ENCODE peak calls at places on chromosomes 7 and 10, in seven cellular contexts. Q is NCI-H2029; K is CD8-positive, alpha-beta T cell; I is brain pericyte; C is iPS-NIHi11; A is activated T-cell treated with anti-CD3 and anti-CD28 coated beads, Interleukin-2, amount 50 U/mL, for 24 hours; L is RWPE1. D is an unnamed sample.

GRCh38 chr7:103651978-103652377 is 206.0 kb upstream of the SLC26A5 start:
- DNase-seq in C (no peak), Q (no peak), I (no peak), K (no peak), A (no peak), L (no peak), D (no peak)

GRCh38 chr10:91378061-91378460 is 32.1 kb upstream of the HECTD2 start:
- DNase-seq in Q (no peak), C (no peak), K (peak; percentile 28), A (no peak), I (no peak), L (no peak), D (no peak)

GRCh38 chr10:120132811-120133210 is 240.3 kb downstream of the SEC23IP start:
- DNase-seq in L (no peak), A (no peak), Q (no peak), K (no peak), I (no peak), C (no peak), D (no peak)

GRCh38 chr7:151405588-151405987 is 4.2 kb downstream of the WDR86 start:
- DNase-seq in K (no peak), I (no peak), L (no peak), Q (no peak), A (no peak), C (no peak), D (no peak)

GRCh38 chr10:102542800-102543418 is 39.1 kb downstream of the SUFU start:
- DNase-seq in K (no peak), C (no peak), L (no peak), A (no peak), Q (no peak), I (no peak), D (no peak)

GRCh38 chr10:81570878-81571794 is 303.9 kb upstream of the NRG3 start:
- DNase-seq in Q (no peak), L (no peak), C (no peak), I (no peak), A (no peak), K (no peak), D (no peak)

GRCh38 chr10:88897019-88897853 is 17.2 kb downstream of the STAMBPL1 start:
- DNase-seq in Q (no peak), C (no peak), I (no peak), A (no peak), K (no peak), L (no peak), D (no peak)

GRCh38 chr10:128337860-128338378 is 211.7 kb upstream of the MKI67 start:
- DNase-seq in C (no peak), Q (no peak), I (no peak), L (no peak), K (no peak), A (no peak), D (no peak)

D was measured in smooth muscle cell of the brain vasculature.